ENCODE peak calls at places on chromosomes 13 and 19, in five cellular contexts. C is neural progenitor cell, W is SK-N-SH, R is GM23338, Y is PC-9. J is an unnamed sample.

GRCh38 chr13:70809588-70809987 is 701.3 kb upstream of the KLHL1 start:
- DNase-seq in Y (no peak), W (no peak), C (no peak), R (peak; percentile 7), J (no peak)

GRCh38 chr19:30556230-30556711 is 184.1 kb downstream of the ZNF536 start:
- DNase-seq in W (no peak), Y (no peak), R (peak; percentile 55), C (peak; percentile 12), J (no peak)

GRCh38 chr19:45782820-45783785 is 813 bp upstream of the DMPK start:
- DNase-seq in W (peak; percentile 58), R (no peak), C (no peak), Y (peak; percentile 77), J (peak; percentile 92)

GRCh38 chr13:95623141-95623540 is 21.4 kb downstream of the DZIP1 start:
- DNase-seq in R (no peak), W (no peak), Y (no peak), C (no peak), J (no peak)

GRCh38 chr19:843836-844299 is 3.1 kb downstream of the PRTN3 start:
- DNase-seq in Y (no peak), C (peak; percentile 42), R (no peak), W (no peak), J (no peak)

GRCh38 chr19:3357362-3357730 is 9.0 kb upstream of the NFIC start:
- DNase-seq in Y (no peak), R (no peak), C (no peak), W (no peak), J (no peak)

GRCh38 chr13:98022210-98022609 is 68.7 kb downstream of the IPO5 start:
- DNase-seq in Y (no peak), R (no peak), C (no peak), W (no peak), J (peak; percentile 86)

GRCh38 chr19:30082168-30082567 is 140.1 kb downstream of the URI1 start:
- DNase-seq in W (no peak), Y (no peak), C (no peak), R (no peak), J (no peak)

GRCh38 chr19:31356587-31357314 is 7.5 kb upstream of the TSHZ3 start:
- DNase-seq in R (peak; percentile 80), C (peak; percentile 75), Y (no peak), W (peak; percentile 32), J (no peak)

GRCh38 chr19:5937550-5937949 is 23.5 kb downstream of the CAPS start:
- DNase-seq in Y (no peak), W (peak; percentile 78), R (no peak), C (no peak), J (no peak)

GRCh38 chr13:95226932-95227718 is 74.1 kb downstream of the ABCC4 start:
- DNase-seq in W (no peak), C (no peak), R (no peak), Y (no peak), J (no peak)

GRCh38 chr13:26424181-26424580 is 133.3 kb upstream of the WASF3 start:
- DNase-seq in W (no peak), R (no peak), Y (no peak), C (no peak), J (no peak)

GRCh38 chr19:35756373-35757230 is at the start of gene HSPB6:
- DNase-seq in W (no peak), R (peak; percentile 70), C (peak; percentile 49), Y (no peak), J (peak; percentile 80)

GRCh38 chr19:47723573-47723923 is 10.3 kb downstream of the EHD2 start:
- DNase-seq in R (no peak), W (no peak), C (no peak), Y (peak; percentile 83), J (peak; percentile 88)

GRCh38 chr19:19539738-19540703 is 2.0 kb downstream of the CILP2 start:
- DNase-seq in W (peak; percentile 93), Y (peak; percentile 62), C (peak; percentile 59), R (peak; percentile 98), J (peak; percentile 77)

GRCh38 chr19:34218818-34219164 is 35.6 kb upstream of the GARRE1 start:
- DNase-seq in R (no peak), Y (no peak), C (no peak), W (no peak), J (no peak)

GRCh38 chr13:35518337-35518736 is 41.8 kb upstream of the MAB21L1 start:
- DNase-seq in R (no peak), W (no peak), C (no peak), Y (no peak), J (no peak)

GRCh38 chr13:94886191-94886590 is 173.8 kb upstream of the SOX21 start:
- DNase-seq in Y (no peak), W (no peak), R (no peak), C (peak; percentile 5), J (no peak)

GRCh38 chr13:25652764-25653163 is 281.0 kb downstream of the ATP8A2 start:
- DNase-seq in R (peak; percentile 71), C (peak; percentile 39), W (no peak), Y (no peak), J (no peak)

GRCh38 chr13:23715092-23715761 is 145.0 kb downstream of the TNFRSF19 start:
- DNase-seq in C (no peak), W (no peak), Y (no peak), R (peak; percentile 21), J (no peak)

GRCh38 chr13:22235285-22235949 is 564.5 kb downstream of the FGF9 start:
- DNase-seq in C (peak; percentile 25), Y (no peak), R (peak; percentile 27), W (no peak), J (peak; percentile 4)

GRCh38 chr13:106533101-106533939 is 2.1 kb downstream of the EFNB2 start:
- DNase-seq in R (peak; percentile 88), Y (peak; percentile 75), W (peak; percentile 84), C (peak; percentile 93), J (peak; percentile 85)

GRCh38 chr13:46469064-46469463 is 82.0 kb upstream of the RUBCNL start:
- DNase-seq in W (peak; percentile 48), Y (no peak), R (no peak), C (no peak), J (peak; percentile 72)

GRCh38 chr13:114032121-114032799 is 58.4 kb upstream of the C13orf46 start:
- DNase-seq in C (no peak), W (no peak), R (no peak), Y (no peak), J (peak; percentile 73)

GRCh38 chr13:110340812-110341444 is 33.8 kb downstream of the COL4A2 start:
- DNase-seq in C (no peak), Y (no peak), W (no peak), R (no peak), J (peak; percentile 65)

GRCh38 chr19:14383898-14384669 is 2.8 kb downstream of the ADGRE5 start:
- DNase-seq in C (no peak), R (no peak), W (no peak), Y (no peak), J (peak; percentile 88)

GRCh38 chr13:90055121-90055520 is 1292.4 kb upstream of the MIR17HG start:
- DNase-seq in Y (peak; percentile 80), C (no peak), R (no peak), W (no peak), J (peak; percentile 12)

GRCh38 chr13:112161441-112162301 is 94.7 kb downstream of the SOX1 start:
- DNase-seq in R (peak; percentile 88), W (no peak), C (peak; percentile 92), Y (no peak), J (no peak)

GRCh38 chr19:50975766-50976165 is 6.4 kb upstream of the KLK6 start:
- DNase-seq in W (no peak), Y (peak; percentile 97), C (no peak), R (peak; percentile 74), J (no peak)

GRCh38 chr13:110501188-110501587 is 60.3 kb downstream of the RAB20 start:
- DNase-seq in Y (no peak), W (no peak), R (no peak), C (no peak), J (no peak)

DNA sequence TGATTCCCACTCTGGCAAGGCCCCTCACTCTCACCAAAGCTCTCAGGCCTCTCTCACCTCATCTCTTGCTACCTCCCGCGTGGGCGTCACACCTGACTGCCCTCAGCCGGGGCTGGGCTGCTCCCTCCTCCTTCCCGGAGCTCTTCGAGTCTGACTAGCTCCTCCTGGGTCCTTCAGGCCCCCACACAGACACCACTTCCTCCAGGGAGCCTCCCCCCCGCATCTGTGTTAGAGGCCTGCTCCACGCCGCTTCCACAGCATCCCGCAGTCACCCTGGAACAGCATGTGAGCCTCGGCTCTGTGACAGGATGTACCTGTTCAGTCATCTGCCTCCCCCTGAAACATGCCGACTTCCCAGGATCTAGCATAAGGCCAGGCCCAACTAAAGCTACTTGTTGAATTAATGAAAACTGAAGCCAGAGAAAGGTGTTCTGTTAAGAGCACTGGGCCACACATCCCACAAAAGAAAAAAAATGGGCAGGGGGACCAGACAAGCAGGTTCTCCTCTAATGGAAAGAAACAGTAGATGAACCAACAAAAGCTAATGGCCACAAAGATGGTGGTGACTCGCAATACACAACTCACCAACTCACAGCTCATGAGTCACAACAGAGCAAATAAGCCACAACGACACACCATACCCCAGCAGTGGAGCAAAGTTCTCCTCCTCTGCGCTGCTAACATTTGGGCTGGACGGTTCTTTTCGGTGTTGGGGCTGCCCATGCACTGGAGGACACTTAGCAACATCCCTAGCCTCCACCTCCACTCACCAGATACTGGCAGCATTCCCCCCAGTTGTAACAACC is 3.0 kb downstream of the PPP6R1 start:
- DNase-seq in C (no peak), W (no peak), Y (peak; percentile 86), R (no peak), J (peak; percentile 74)
- H3F3A ChIP-seq in C (peaks cover 19% of the 10 kb centered on the region), W (peaks cover 2% of the 10 kb centered on the region), Y (peaks cover 45% of the 10 kb centered on the region), R (peaks cover 17% of the 10 kb centered on the region), J (peaks cover 30% of the 10 kb centered on the region)

GRCh38 chr13:31278874-31279273 is 79.1 kb downstream of the B3GLCT start:
- DNase-seq in C (no peak), W (no peak), Y (no peak), R (no peak), J (no peak)

GRCh38 chr13:31276386-31276785 is 76.6 kb downstream of the B3GLCT start:
- DNase-seq in W (no peak), C (no peak), Y (no peak), R (no peak), J (no peak)

GRCh38 chr13:31274345-31274870 is 74.6 kb downstream of the B3GLCT start:
- DNase-seq in C (no peak), Y (no peak), W (no peak), R (no peak), J (no peak)
- H3F3A ChIP-seq in C (no peaks in the 10 kb centered on the region), Y (no peaks in the 10 kb centered on the region), W (no peaks in the 10 kb centered on the region), R (no peaks in the 10 kb centered on the region), J (no peaks in the 10 kb centered on the region)

GRCh38 chr19:18098891-18099622 is 1.5 kb downstream of the MAST3 start:
- DNase-seq in W (no peak), C (peak; percentile 50), R (peak; percentile 58), Y (peak; percentile 26), J (peak; percentile 31)

GRCh38 chr19:18099623-18099995 is 2.0 kb downstream of the MAST3 start:
- DNase-seq in Y (peak; percentile 32), C (no peak), W (no peak), R (no peak), J (no peak)

GRCh38 chr19:18100710-18101109 is 3.1 kb downstream of the MAST3 start:
- DNase-seq in W (no peak), C (peak; percentile 91), Y (peak; percentile 31), R (peak; percentile 93), J (no peak)

GRCh38 chr19:18102916-18103542 is 5.5 kb downstream of the MAST3 start:
- DNase-seq in W (no peak), Y (peak; percentile 30), C (no peak), R (no peak), J (no peak)

GRCh38 chr19:18101268-18101667 is 3.7 kb downstream of the MAST3 start:
- DNase-seq in Y (no peak), R (no peak), C (no peak), W (no peak), J (no peak)
- H3F3A ChIP-seq in Y (peaks cover 42% of the 10 kb centered on the region), R (peaks cover 11% of the 10 kb centered on the region), C (peaks cover 37% of the 10 kb centered on the region), W (peaks cover 10% of the 10 kb centered on the region), J (peaks cover 3% of the 10 kb centered on the region)

GRCh38 chr19:12939292-12939606 is 840 bp downstream of the CALR start:
- DNase-seq in W (no peak), C (peak; percentile 31), R (no peak), Y (no peak), J (peak; percentile 90)
- H3F3A ChIP-seq in W (peaks cover 51% of the 10 kb centered on the region), C (peaks cover 73% of the 10 kb centered on the region), R (peaks cover 64% of the 10 kb centered on the region), Y (peaks cover 48% of the 10 kb centered on the region), J (peaks cover 46% of the 10 kb centered on the region)

J was measured in GM23248.